ENCODE peak calls at places on chromosomes 12 and 14, in eight cellular contexts. X is astrocyte of the spinal cord, B is germinal center, J is fibroblast of gingiva, K is COR-L47, A is hippocampal formation, Y is foreskin keratinocyte, N is amniotic stem cell. G is an unnamed sample.

GRCh38 chr14:88614218-88614907 is 51.5 kb downstream of the ZC3H14 start:
- DNase-seq in K (no peak), B (no peak), J (peak; percentile 40), X (peak; percentile 84), N (peak; percentile 45), Y (peak; percentile 71), A (no peak), G (no peak)

GRCh38 chr14:71136386-71137060 is 229.3 kb downstream of the PCNX1 start:
- DNase-seq in Y (no peak), N (no peak), J (no peak), X (no peak), B (no peak), K (no peak), A (no peak), G (no peak)

GRCh38 chr14:57816568-57817284 is 49.2 kb downstream of the SLC35F4 start:
- DNase-seq in X (peak; percentile 32), J (no peak), K (no peak), A (no peak), B (no peak), N (no peak), Y (peak; percentile 86), G (no peak)

GRCh38 chr14:93729993-93730392 is 58.3 kb downstream of the PRIMA1 start:
- DNase-seq in N (no peak), Y (no peak), K (no peak), A (peak; percentile 22), B (no peak), J (no peak), X (no peak), G (no peak)

GRCh38 chr12:91636721-91637120 is 454.1 kb upstream of the DCN start:
- DNase-seq in B (no peak), X (no peak), A (no peak), J (no peak), K (no peak), N (no peak), Y (no peak), G (no peak)

GRCh38 chr14:37583358-37584210 is 11.5 kb downstream of the FOXA1 start:
- DNase-seq in K (peak; percentile 81), A (no peak), N (no peak), X (no peak), B (no peak), J (no peak), Y (no peak), G (no peak)

GRCh38 chr14:91843437-91843836 is 23.9 kb downstream of the TC2N start:
- DNase-seq in X (no peak), A (no peak), B (no peak), K (no peak), N (no peak), J (no peak), Y (no peak), G (peak; percentile 69)

GRCh38 chr12:11941601-11942360 is 129.0 kb upstream of the BCL2L14 start:
- DNase-seq in N (peak; percentile 27), X (peak; percentile 96), J (peak; percentile 32), A (no peak), K (no peak), B (no peak), Y (peak; percentile 92), G (no peak)

GRCh38 chr14:43539210-43539609 is 967.9 kb downstream of the FSCB start:
- DNase-seq in A (no peak), X (peak; percentile 10), K (no peak), B (no peak), Y (peak; percentile 30), J (peak; percentile 19), N (no peak), G (no peak)

GRCh38 chr12:57850924-57851323 is 4.4 kb upstream of the CTDSP2 start:
- DNase-seq in B (no peak), J (no peak), X (no peak), K (no peak), A (no peak), Y (no peak), N (no peak), G (peak; percentile 42)

GRCh38 chr12:6465467-6466183 is 4.9 kb downstream of the VAMP1 start:
- DNase-seq in J (peak; percentile 63), Y (peak; percentile 49), B (no peak), X (peak; percentile 70), K (peak; percentile 26), N (peak; percentile 70), A (peak; percentile 26), G (peak; percentile 64)

GRCh38 chr12:713281-713875 is 39.0 kb upstream of the WNK1 start:
- DNase-seq in X (no peak), A (no peak), J (no peak), N (no peak), Y (no peak), K (no peak), B (no peak), G (no peak)